ENCODE peak calls at places on chromosome 2, in four cellular contexts. N is tibial artery, M is endodermal cell, K is frontal cortex. P is an unnamed sample.

GRCh38 chr2:190407662-190408537 is at the start of gene MFSD6:
- DNase-seq in N (no peak), K (peak; percentile 68), M (peak; percentile 79), P (no peak)

GRCh38 chr2:166665991-166666940 is 172.2 kb upstream of the SCN7A start:
- DNase-seq in M (no peak), N (no peak), K (no peak), P (peak; percentile 85)

GRCh38 chr2:16755377-16755776 is 89.7 kb upstream of the CYRIA start:
- DNase-seq in K (no peak), M (no peak), N (no peak), P (no peak)

GRCh38 chr2:234823196-234823876 is 128.5 kb upstream of the SH3BP4 start:
- DNase-seq in N (no peak), M (no peak), K (no peak), P (peak; percentile 56)

GRCh38 chr2:19607931-19608762 is 249.7 kb upstream of the OSR1 start:
- DNase-seq in M (no peak), K (no peak), N (no peak), P (peak; percentile 90)

GRCh38 chr2:119730598-119731278 is 29.0 kb upstream of the PTPN4 start:
- DNase-seq in N (no peak), K (no peak), M (peak; percentile 41), P (no peak)

GRCh38 chr2:147844691-147845607 is at the start of gene ACVR2A:
- DNase-seq in N (peak; percentile 66), K (peak; percentile 61), M (peak; percentile 82), P (peak; percentile 47)

GRCh38 chr2:28600176-28600575 is 104.3 kb downstream of the PLB1 start:
- DNase-seq in M (no peak), N (no peak), K (no peak), P (no peak)

GRCh38 chr2:17579605-17580318 is 39.3 kb downstream of the VSNL1 start:
- DNase-seq in N (no peak), K (no peak), M (peak; percentile 77), P (no peak)

GRCh38 chr2:42762823-42763804 is 821 bp downstream of the OXER1 start:
- DNase-seq in N (no peak), K (no peak), M (peak; percentile 45), P (no peak)

GRCh38 chr2:212939777-212940531 is 211.5 kb downstream of the IKZF2 start:
- DNase-seq in N (no peak), K (no peak), M (peak; percentile 67), P (no peak)

GRCh38 chr2:61510674-61511671 is 27.2 kb downstream of the XPO1 start:
- DNase-seq in K (no peak), M (no peak), N (no peak), P (no peak)